ENCODE peak calls at places on chromosome 1, in six cellular contexts. One of them, this sample, is unnamed.

GRCh38 chr1:3905266-3905952 is 5.3 kb upstream of the C1orf174 start:
- DNase-seq in HepG2: no peak
- DNase-seq in GM12892: no peak
- DNase-seq in K562: no peak
- DNase-seq in GM12878: no peak
- DNase-seq in H1: no peak
- DNase-seq in this sample: no peak

GRCh38 chr1:42934111-42934510 is 24.6 kb downstream of the SLC2A1 start:
- DNase-seq in HepG2: no peak
- DNase-seq in GM12892: no peak
- DNase-seq in K562: no peak
- DNase-seq in GM12878: no peak
- DNase-seq in H1: no peak
- DNase-seq in this sample: no peak

GRCh38 chr1:209590405-209590804 is 6.9 kb downstream of the CAMK1G start:
- DNase-seq in HepG2: peak
- DNase-seq in GM12892: no peak
- DNase-seq in K562: peak
- DNase-seq in GM12878: no peak
- DNase-seq in H1: peak
- DNase-seq in this sample: no peak

GRCh38 chr1:29675481-29676263 is 439.4 kb downstream of the PTPRU start:
- DNase-seq in HepG2: no peak
- DNase-seq in GM12892: no peak
- DNase-seq in K562: no peak
- DNase-seq in GM12878: no peak
- DNase-seq in H1: no peak
- DNase-seq in this sample: no peak

GRCh38 chr1:20950689-20951088 is 163.6 kb upstream of the HP1BP3 start:
- DNase-seq in HepG2: no peak
- DNase-seq in GM12892: no peak
- DNase-seq in K562: no peak
- DNase-seq in GM12878: no peak
- DNase-seq in H1: no peak
- DNase-seq in this sample: no peak

GRCh38 chr1:237084399-237085077 is 42.6 kb downstream of the RYR2 start:
- DNase-seq in HepG2: no peak
- DNase-seq in GM12892: no peak
- DNase-seq in K562: no peak
- DNase-seq in GM12878: no peak
- DNase-seq in H1: no peak
- DNase-seq in this sample: no peak

GRCh38 chr1:14929547-14930223 is 223.9 kb upstream of the TMEM51 start:
- DNase-seq in HepG2: no peak
- DNase-seq in GM12892: no peak
- DNase-seq in K562: peak
- DNase-seq in GM12878: no peak
- DNase-seq in H1: no peak
- DNase-seq in this sample: no peak

GRCh38 chr1:16173447-16174260 is 17.8 kb upstream of the EPHA2 start:
- DNase-seq in HepG2: no peak
- DNase-seq in GM12892: no peak
- DNase-seq in K562: peak
- DNase-seq in GM12878: no peak
- DNase-seq in H1: no peak
- DNase-seq in this sample: no peak

GRCh38 chr1:209191242-209191626 is 392.3 kb upstream of the CAMK1G start:
- DNase-seq in HepG2: no peak
- DNase-seq in GM12892: no peak
- DNase-seq in K562: no peak
- DNase-seq in GM12878: no peak
- DNase-seq in H1: no peak
- DNase-seq in this sample: no peak

GRCh38 chr1:212827831-212828278 is 19.6 kb downstream of the SPATA45 start:
- DNase-seq in HepG2: peak
- DNase-seq in GM12892: no peak
- DNase-seq in K562: no peak
- DNase-seq in GM12878: no peak
- DNase-seq in H1: no peak
- DNase-seq in this sample: no peak

GRCh38 chr1:21289700-21290545 is at the start of gene ECE1:
- DNase-seq in HepG2: no peak
- DNase-seq in GM12892: peak
- DNase-seq in K562: peak
- DNase-seq in GM12878: no peak
- DNase-seq in H1: no peak
- DNase-seq in this sample: no peak

GRCh38 chr1:182845379-182845778 is 6.2 kb downstream of the DHX9 start:
- DNase-seq in HepG2: no peak
- DNase-seq in GM12892: no peak
- DNase-seq in K562: no peak
- DNase-seq in GM12878: no peak
- DNase-seq in H1: no peak
- DNase-seq in this sample: no peak

GRCh38 chr1:58836396-58836795 is 52.5 kb upstream of the JUN start:
- DNase-seq in HepG2: no peak
- DNase-seq in GM12892: no peak
- DNase-seq in K562: no peak
- DNase-seq in GM12878: no peak
- DNase-seq in H1: no peak
- DNase-seq in this sample: no peak

GRCh38 chr1:48025076-48025475 is 27.9 kb upstream of the TRABD2B start:
- DNase-seq in HepG2: no peak
- DNase-seq in GM12892: no peak
- DNase-seq in K562: no peak
- DNase-seq in GM12878: no peak
- DNase-seq in H1: no peak
- DNase-seq in this sample: no peak

GRCh38 chr1:212452323-212453155 is 19.8 kb downstream of the NENF start:
- DNase-seq in HepG2: no peak
- DNase-seq in GM12892: no peak
- DNase-seq in K562: no peak
- DNase-seq in GM12878: no peak
- DNase-seq in H1: no peak
- DNase-seq in this sample: no peak

GRCh38 chr1:21251773-21252471 is 38.3 kb downstream of the ECE1 start:
- DNase-seq in HepG2: peak
- DNase-seq in GM12892: no peak
- DNase-seq in K562: no peak
- DNase-seq in GM12878: no peak
- DNase-seq in H1: no peak
- DNase-seq in this sample: no peak

GRCh38 chr1:67532452-67533216 is 102.4 kb upstream of the SERBP1 start:
- DNase-seq in HepG2: peak
- DNase-seq in GM12892: peak
- DNase-seq in K562: peak
- DNase-seq in GM12878: peak
- DNase-seq in H1: peak
- DNase-seq in this sample: peak

GRCh38 chr1:41670558-41670957 is 186.1 kb upstream of the EDN2 start:
- DNase-seq in HepG2: no peak
- DNase-seq in GM12892: no peak
- DNase-seq in K562: no peak
- DNase-seq in GM12878: no peak
- DNase-seq in H1: no peak
- DNase-seq in this sample: no peak

GRCh38 chr1:203627819-203628184 is 1.2 kb downstream of the ATP2B4 start:
- DNase-seq in HepG2: no peak
- DNase-seq in GM12892: no peak
- DNase-seq in K562: no peak
- DNase-seq in GM12878: no peak
- DNase-seq in H1: no peak
- DNase-seq in this sample: no peak

GRCh38 chr1:42931911-42932422 is 26.7 kb downstream of the SLC2A1 start:
- DNase-seq in HepG2: no peak
- DNase-seq in GM12892: peak
- DNase-seq in K562: peak
- DNase-seq in GM12878: peak
- DNase-seq in H1: no peak
- DNase-seq in this sample: peak

GRCh38 chr1:183152216-183152615 is 33.8 kb upstream of the LAMC2 start:
- DNase-seq in HepG2: no peak
- DNase-seq in GM12892: no peak
- DNase-seq in K562: no peak
- DNase-seq in GM12878: no peak
- DNase-seq in H1: no peak
- DNase-seq in this sample: no peak

GRCh38 chr1:77202746-77203145 is 16.5 kb downstream of the PIGK start:
- DNase-seq in HepG2: no peak
- DNase-seq in GM12892: no peak
- DNase-seq in K562: no peak
- DNase-seq in GM12878: no peak
- DNase-seq in H1: no peak
- DNase-seq in this sample: no peak

GRCh38 chr1:232704256-232704655 is 74.3 kb upstream of the SIPA1L2 start:
- DNase-seq in HepG2: no peak
- DNase-seq in GM12892: no peak
- DNase-seq in K562: no peak
- DNase-seq in GM12878: no peak
- DNase-seq in H1: no peak
- DNase-seq in this sample: no peak

GRCh38 chr1:109770331-109771095 is 6.8 kb upstream of the EPS8L3 start:
- DNase-seq in HepG2: no peak
- DNase-seq in GM12892: no peak
- DNase-seq in K562: no peak
- DNase-seq in GM12878: no peak
- DNase-seq in H1: no peak
- DNase-seq in this sample: no peak

GRCh38 chr1:218887141-218887925 is 286.3 kb upstream of the LYPLAL1 start:
- DNase-seq in HepG2: no peak
- DNase-seq in GM12892: no peak
- DNase-seq in K562: no peak
- DNase-seq in GM12878: no peak
- DNase-seq in H1: no peak
- DNase-seq in this sample: no peak

GRCh38 chr1:43776043-43776761 is 68.9 kb downstream of the ST3GAL3 start:
- DNase-seq in HepG2: no peak
- DNase-seq in GM12892: no peak
- DNase-seq in K562: no peak
- DNase-seq in GM12878: no peak
- DNase-seq in H1: no peak
- DNase-seq in this sample: no peak

GRCh38 chr1:54410359-54410758 is 4.2 kb upstream of the SSBP3 start:
- DNase-seq in HepG2: no peak
- DNase-seq in GM12892: no peak
- DNase-seq in K562: no peak
- DNase-seq in GM12878: no peak
- DNase-seq in H1: no peak
- DNase-seq in this sample: no peak

GRCh38 chr1:54415533-54415932 is 9.3 kb upstream of the SSBP3 start:
- DNase-seq in HepG2: no peak
- DNase-seq in GM12892: no peak
- DNase-seq in K562: no peak
- DNase-seq in GM12878: no peak
- DNase-seq in H1: no peak
- DNase-seq in this sample: no peak

GRCh38 chr1:54413732-54414131 is 7.5 kb upstream of the SSBP3 start:
- DNase-seq in HepG2: no peak
- DNase-seq in GM12892: no peak
- DNase-seq in K562: no peak
- DNase-seq in GM12878: no peak
- DNase-seq in H1: no peak
- DNase-seq in this sample: no peak

GRCh38 chr1:54415986-54416385 is 9.8 kb upstream of the SSBP3 start:
- DNase-seq in HepG2: no peak
- DNase-seq in GM12892: no peak
- DNase-seq in K562: no peak
- DNase-seq in GM12878: no peak
- DNase-seq in H1: no peak
- DNase-seq in this sample: no peak

GRCh38 chr1:54413295-54413694 is 7.1 kb upstream of the SSBP3 start:
- DNase-seq in HepG2: peak
- DNase-seq in GM12892: no peak
- DNase-seq in K562: no peak
- DNase-seq in GM12878: no peak
- DNase-seq in H1: no peak
- DNase-seq in this sample: no peak
- TF ChIP-seq POLR2A in HepG2: no peak
- TF ChIP-seq POLR2A in GM12892: no peak
- TF ChIP-seq POLR2A in K562: no peak
- TF ChIP-seq POLR2A in GM12878: no peak
- TF ChIP-seq POLR2A in H1: no peak
- TF ChIP-seq POLR2A in this sample: no peak

GRCh38 chr1:24989082-24989481 is 59.0 kb upstream of the RUNX3 start:
- DNase-seq in HepG2: no peak
- DNase-seq in GM12892: no peak
- DNase-seq in K562: no peak
- DNase-seq in GM12878: no peak
- DNase-seq in H1: no peak
- DNase-seq in this sample: no peak

GRCh38 chr1:24991242-24992037 is 61.4 kb upstream of the RUNX3 start:
- DNase-seq in HepG2: no peak
- DNase-seq in GM12892: no peak
- DNase-seq in K562: no peak
- DNase-seq in GM12878: no peak
- DNase-seq in H1: no peak
- DNase-seq in this sample: no peak

GRCh38 chr1:24990796-24991195 is 60.7 kb upstream of the RUNX3 start:
- DNase-seq in HepG2: no peak
- DNase-seq in GM12892: no peak
- DNase-seq in K562: no peak
- DNase-seq in GM12878: no peak
- DNase-seq in H1: no peak
- DNase-seq in this sample: no peak

GRCh38 chr1:24988560-24988912 is 58.5 kb upstream of the RUNX3 start:
- DNase-seq in HepG2: no peak
- DNase-seq in GM12892: no peak
- DNase-seq in K562: no peak
- DNase-seq in GM12878: no peak
- DNase-seq in H1: no peak
- DNase-seq in this sample: no peak

GRCh38 chr1:24990136-24990535 is 60.1 kb upstream of the RUNX3 start:
- DNase-seq in HepG2: no peak
- DNase-seq in GM12892: no peak
- DNase-seq in K562: peak
- DNase-seq in GM12878: no peak
- DNase-seq in H1: no peak
- DNase-seq in this sample: no peak
- TF ChIP-seq TAF1 in HepG2: no peak
- TF ChIP-seq TAF1 in GM12892: no peak
- TF ChIP-seq TAF1 in K562: no peak
- TF ChIP-seq TAF1 in GM12878: no peak
- TF ChIP-seq TAF1 in H1: no peak
- TF ChIP-seq TAF1 in this sample: no peak

GRCh38 chr1:155134858-155135415 is 715 bp upstream of the SLC50A1 start:
- DNase-seq in HepG2: peak
- DNase-seq in GM12892: no peak
- DNase-seq in K562: peak
- DNase-seq in GM12878: no peak
- DNase-seq in H1: no peak
- DNase-seq in this sample: no peak
- TF ChIP-seq POLR2A in HepG2: no peak
- TF ChIP-seq POLR2A in GM12892: no peak
- TF ChIP-seq POLR2A in K562: no peak
- TF ChIP-seq POLR2A in GM12878: no peak
- TF ChIP-seq POLR2A in H1: no peak
- TF ChIP-seq POLR2A in this sample: no peak

GRCh38 chr1:166378805-166379204 is 212.0 kb upstream of the FAM78B start:
- DNase-seq in HepG2: no peak
- DNase-seq in GM12892: no peak
- DNase-seq in K562: no peak
- DNase-seq in GM12878: no peak
- DNase-seq in H1: no peak
- DNase-seq in this sample: no peak
- TF ChIP-seq TAF1 in HepG2: no peak
- TF ChIP-seq TAF1 in GM12892: no peak
- TF ChIP-seq TAF1 in K562: no peak
- TF ChIP-seq TAF1 in GM12878: no peak
- TF ChIP-seq TAF1 in H1: no peak
- TF ChIP-seq TAF1 in this sample: no peak

This sample was measured in GM12891.